ENCODE peak calls at places on chromosomes 4 and X, in five cellular contexts. F is HEK293T, M is D721Med, Z is neural crest cell, X is pancreas. K is an unnamed sample.

GRCh38 chrX:2135421-2135820 is 365.4 kb downstream of the DHRSX start:
- DNase-seq in F (no peak), M (no peak), Z (no peak), X (no peak), K (no peak)

GRCh38 chr4:14893713-14894112 is 108.6 kb upstream of the CPEB2 start:
- DNase-seq in F (no peak), M (no peak), Z (no peak), X (no peak), K (no peak)

GRCh38 chr4:149784018-149784417 is 31.6 kb downstream of the IQCM start:
- DNase-seq in F (no peak), M (no peak), Z (no peak), X (no peak), K (no peak)

GRCh38 chrX:12709047-12709446 is 82.2 kb upstream of the PRPS2 start:
- DNase-seq in F (no peak), M (no peak), Z (peak; percentile 12), X (no peak), K (no peak)

GRCh38 chr4:67940505-67940904 is 22.8 kb downstream of the TMPRSS11A start:
- DNase-seq in F (no peak), M (no peak), Z (no peak), X (no peak), K (no peak)

GRCh38 chr4:13182136-13182535 is 302.0 kb downstream of the RAB28 start:
- DNase-seq in F (no peak), M (no peak), Z (no peak), X (no peak), K (no peak)

GRCh38 chr4:178415925-178416324 is 973.7 kb upstream of the AGA start:
- DNase-seq in F (no peak), M (no peak), Z (no peak), X (no peak), K (no peak)

GRCh38 chrX:125289209-125289608 is 30.5 kb upstream of the TEX13C start:
- DNase-seq in F (no peak), M (no peak), Z (no peak), X (no peak), K (no peak)

GRCh38 chrX:9829308-9830267 is 43.4 kb downstream of the SHROOM2 start:
- DNase-seq in F (no peak), M (no peak), Z (no peak), X (no peak), K (no peak)

GRCh38 chr4:152004801-152005200 is 244.0 kb upstream of the GATB start:
- DNase-seq in F (no peak), M (no peak), Z (no peak), X (no peak), K (no peak)

GRCh38 chr4:127165971-127166370 is 466.8 kb upstream of the INTU start:
- DNase-seq in F (no peak), M (no peak), Z (no peak), X (no peak), K (no peak)

GRCh38 chr4:53541577-53542206 is 49.6 kb downstream of the LNX1 start:
- DNase-seq in F (no peak), M (no peak), Z (no peak), X (no peak), K (peak; percentile 74)

GRCh38 chrX:41556958-41557357 is 109.8 kb downstream of the NYX start:
- DNase-seq in F (no peak), M (no peak), Z (no peak), X (no peak), K (no peak)

GRCh38 chr4:142960134-142960533 is 114.0 kb upstream of the INPP4B start:
- DNase-seq in F (no peak), M (no peak), Z (no peak), X (no peak), K (no peak)

GRCh38 chr4:89928867-89929266 is 34.2 kb downstream of the MMRN1 start:
- DNase-seq in F (no peak), M (no peak), Z (no peak), X (no peak), K (no peak)

GRCh38 chr4:169102011-169102410 is 92.0 kb upstream of the CBR4 start:
- DNase-seq in F (no peak), M (no peak), Z (no peak), X (no peak), K (no peak)

GRCh38 chr4:121272526-121272925 is 108.3 kb downstream of the QRFPR start:
- DNase-seq in F (no peak), M (no peak), Z (no peak), X (no peak), K (peak; percentile 6)

GRCh38 chr4:188992706-188993105 is 853.5 kb downstream of the TRIML1 start:
- DNase-seq in F (no peak), M (no peak), Z (no peak), X (no peak), K (no peak)

GRCh38 chr4:74830928-74831327 is 36.6 kb upstream of the BTC start:
- DNase-seq in F (no peak), M (no peak), Z (no peak), X (no peak), K (no peak)

GRCh38 chrX:42823443-42823842 is 45.5 kb upstream of the PPP1R2C start:
- DNase-seq in F (no peak), M (no peak), Z (no peak), X (no peak), K (no peak)

GRCh38 chr4:119113033-119113655 is 22.5 kb upstream of the MYOZ2 start:
- DNase-seq in F (no peak), M (no peak), Z (no peak), X (no peak), K (peak; percentile 81)

GRCh38 chrX:135625995-135626394 is 87.4 kb upstream of the CT45A1 start:
- DNase-seq in F (peak; percentile 32), M (no peak), Z (no peak), X (no peak), K (no peak)

GRCh38 chr4:55018521-55018920 is 106.9 kb downstream of the KDR start:
- DNase-seq in F (no peak), M (no peak), Z (no peak), X (no peak), K (no peak)

GRCh38 chr4:39591290-39591689 is 47.4 kb downstream of the SMIM14 start:
- DNase-seq in F (no peak), M (no peak), Z (no peak), X (peak; percentile 20), K (no peak)

GRCh38 chr4:34720563-34720962 is 1523.8 kb downstream of the ARAP2 start:
- DNase-seq in F (peak; percentile 3), M (no peak), Z (no peak), X (no peak), K (peak; percentile 41)

GRCh38 chr4:28868831-28869230 is 1851.3 kb upstream of the PCDH7 start:
- DNase-seq in F (no peak), M (no peak), Z (no peak), X (no peak), K (no peak)

GRCh38 chrX:154056739-154057367 is 37.2 kb upstream of the IRAK1 start:
- DNase-seq in F (no peak), M (no peak), Z (no peak), X (peak; percentile 19), K (no peak)

GRCh38 chrX:115266300-115266699 is 23.2 kb upstream of the LUZP4 start:
- DNase-seq in F (no peak), M (no peak), Z (no peak), X (no peak), K (no peak)

GRCh38 chr4:106334732-106335131 is 18.4 kb downstream of the AIMP1 start:
- DNase-seq in F (no peak), M (no peak), Z (no peak), X (no peak), K (no peak)

GRCh38 chr4:29390921-29391320 is 1329.2 kb upstream of the PCDH7 start:
- DNase-seq in F (no peak), M (no peak), Z (no peak), X (no peak), K (no peak)

GRCh38 chr4:99945718-99946345 is 586 bp downstream of the DNAJB14 start:
- DNase-seq in F (peak; percentile 37), M (no peak), Z (no peak), X (no peak), K (no peak)

GRCh38 chrX:19824603-19825002 is 62.8 kb downstream of the SH3KBP1 start:
- DNase-seq in F (no peak), M (no peak), Z (no peak), X (no peak), K (peak; percentile 7)

GRCh38 chrX:134676440-134676839 is 18.2 kb upstream of the PLAC1 start:
- DNase-seq in F (no peak), M (no peak), Z (no peak), X (no peak), K (no peak)

GRCh38 chr4:46392421-46392820 is 2.5 kb upstream of the GABRA2 start:
- DNase-seq in F (no peak), M (no peak), Z (no peak), X (no peak), K (no peak)

GRCh38 chr4:105994841-105995240 is 99.6 kb downstream of the NPNT start:
- DNase-seq in F (no peak), M (no peak), Z (no peak), X (no peak), K (no peak)